ENCODE peak calls at places on chromosomes 13 and 19, in nine cellular contexts. One of them, this sample, is unnamed. For H3K4me1, the result is how much of the 10 kb centered on the place peaks cover.

GRCh38 chr19:29421186-29421525 is 104.6 kb upstream of the VSTM2B start:
- DNase-seq in ovary: no peak
- DNase-seq in spleen: no peak
- DNase-seq in keratinocyte: no peak
- DNase-seq in BE2C: no peak
- DNase-seq in fibroblast of lung: no peak
- DNase-seq in psoas muscle: no peak
- DNase-seq in OCI-LY7: no peak
- DNase-seq in GM23338: no peak
- DNase-seq in this sample: no peak

GRCh38 chr13:40126301-40127085 is 471.0 kb downstream of the COG6 start:
- DNase-seq in ovary: no peak
- DNase-seq in spleen: no peak
- DNase-seq in keratinocyte: no peak
- DNase-seq in BE2C: no peak
- DNase-seq in fibroblast of lung: no peak
- DNase-seq in psoas muscle: no peak
- DNase-seq in OCI-LY7: peak
- DNase-seq in GM23338: no peak
- DNase-seq in this sample: no peak

GRCh38 chr13:37136633-37137032 is 31.2 kb upstream of the CSNK1A1L start:
- DNase-seq in ovary: no peak
- DNase-seq in spleen: no peak
- DNase-seq in keratinocyte: no peak
- DNase-seq in BE2C: no peak
- DNase-seq in fibroblast of lung: no peak
- DNase-seq in psoas muscle: no peak
- DNase-seq in OCI-LY7: no peak
- DNase-seq in GM23338: no peak
- DNase-seq in this sample: no peak

GRCh38 chr19:629961-630714 is 3.2 kb downstream of the POLRMT start:
- DNase-seq in ovary: peak
- DNase-seq in spleen: no peak
- DNase-seq in keratinocyte: no peak
- DNase-seq in BE2C: no peak
- DNase-seq in fibroblast of lung: no peak
- DNase-seq in psoas muscle: no peak
- DNase-seq in OCI-LY7: no peak
- DNase-seq in GM23338: no peak
- DNase-seq in this sample: no peak

GRCh38 chr19:19944583-19944880 is 43.8 kb downstream of the ZNF93 start:
- DNase-seq in ovary: no peak
- DNase-seq in spleen: no peak
- DNase-seq in keratinocyte: no peak
- DNase-seq in BE2C: no peak
- DNase-seq in fibroblast of lung: no peak
- DNase-seq in psoas muscle: no peak
- DNase-seq in OCI-LY7: no peak
- DNase-seq in GM23338: no peak
- DNase-seq in this sample: no peak

GRCh38 chr19:56660381-56661105 is 11.0 kb downstream of the ZNF835 start:
- DNase-seq in ovary: no peak
- DNase-seq in spleen: no peak
- DNase-seq in keratinocyte: no peak
- DNase-seq in BE2C: no peak
- DNase-seq in fibroblast of lung: no peak
- DNase-seq in psoas muscle: no peak
- DNase-seq in OCI-LY7: no peak
- DNase-seq in GM23338: no peak
- DNase-seq in this sample: no peak

GRCh38 chr13:72960541-72960940 is 98.3 kb upstream of the KLF5 start:
- DNase-seq in ovary: no peak
- DNase-seq in spleen: no peak
- DNase-seq in keratinocyte: no peak
- DNase-seq in BE2C: no peak
- DNase-seq in fibroblast of lung: no peak
- DNase-seq in psoas muscle: no peak
- DNase-seq in OCI-LY7: no peak
- DNase-seq in GM23338: peak
- DNase-seq in this sample: no peak

GRCh38 chr13:97275265-97275664 is 53.1 kb downstream of the MBNL2 start:
- DNase-seq in ovary: no peak
- DNase-seq in spleen: no peak
- DNase-seq in keratinocyte: no peak
- DNase-seq in BE2C: no peak
- DNase-seq in fibroblast of lung: peak
- DNase-seq in psoas muscle: no peak
- DNase-seq in OCI-LY7: no peak
- DNase-seq in GM23338: no peak
- DNase-seq in this sample: no peak

GRCh38 chr13:111177081-111177711 is 62.1 kb downstream of the ARHGEF7 start:
- DNase-seq in ovary: no peak
- DNase-seq in spleen: peak
- DNase-seq in keratinocyte: no peak
- DNase-seq in BE2C: no peak
- DNase-seq in fibroblast of lung: peak
- DNase-seq in psoas muscle: peak
- DNase-seq in OCI-LY7: no peak
- DNase-seq in GM23338: no peak
- DNase-seq in this sample: no peak

GRCh38 chr19:10836478-10837325 is 690 bp upstream of the TMED1 start:
- DNase-seq in ovary: peak
- DNase-seq in spleen: peak
- DNase-seq in keratinocyte: peak
- DNase-seq in BE2C: peak
- DNase-seq in fibroblast of lung: peak
- DNase-seq in psoas muscle: peak
- DNase-seq in OCI-LY7: peak
- DNase-seq in GM23338: peak
- DNase-seq in this sample: peak

GRCh38 chr19:43555185-43555770 is 20.0 kb downstream of the XRCC1 start:
- DNase-seq in ovary: peak
- DNase-seq in spleen: peak
- DNase-seq in keratinocyte: no peak
- DNase-seq in BE2C: peak
- DNase-seq in fibroblast of lung: peak
- DNase-seq in psoas muscle: peak
- DNase-seq in OCI-LY7: peak
- DNase-seq in GM23338: peak
- DNase-seq in this sample: no peak

GRCh38 chr19:42079886-42080763 is 4.2 kb downstream of the ZNF574 start:
- DNase-seq in ovary: no peak
- DNase-seq in spleen: no peak
- DNase-seq in keratinocyte: no peak
- DNase-seq in BE2C: no peak
- DNase-seq in fibroblast of lung: no peak
- DNase-seq in psoas muscle: peak
- DNase-seq in OCI-LY7: no peak
- DNase-seq in GM23338: no peak
- DNase-seq in this sample: no peak

GRCh38 chr19:42083537-42083936 is 7.6 kb downstream of the ZNF574 start:
- DNase-seq in ovary: no peak
- DNase-seq in spleen: no peak
- DNase-seq in keratinocyte: no peak
- DNase-seq in BE2C: no peak
- DNase-seq in fibroblast of lung: no peak
- DNase-seq in psoas muscle: no peak
- DNase-seq in OCI-LY7: no peak
- DNase-seq in GM23338: no peak
- DNase-seq in this sample: no peak

GRCh38 chr19:42080764-42081375 is 4.9 kb downstream of the ZNF574 start:
- DNase-seq in ovary: no peak
- DNase-seq in spleen: no peak
- DNase-seq in keratinocyte: no peak
- DNase-seq in BE2C: no peak
- DNase-seq in fibroblast of lung: no peak
- DNase-seq in psoas muscle: no peak
- DNase-seq in OCI-LY7: no peak
- DNase-seq in GM23338: no peak
- DNase-seq in this sample: no peak

GRCh38 chr19:42079276-42079669 is 3.3 kb downstream of the ZNF574 start:
- DNase-seq in ovary: no peak
- DNase-seq in spleen: no peak
- DNase-seq in keratinocyte: no peak
- DNase-seq in BE2C: no peak
- DNase-seq in fibroblast of lung: no peak
- DNase-seq in psoas muscle: peak
- DNase-seq in OCI-LY7: no peak
- DNase-seq in GM23338: no peak
- DNase-seq in this sample: no peak

DNA sequence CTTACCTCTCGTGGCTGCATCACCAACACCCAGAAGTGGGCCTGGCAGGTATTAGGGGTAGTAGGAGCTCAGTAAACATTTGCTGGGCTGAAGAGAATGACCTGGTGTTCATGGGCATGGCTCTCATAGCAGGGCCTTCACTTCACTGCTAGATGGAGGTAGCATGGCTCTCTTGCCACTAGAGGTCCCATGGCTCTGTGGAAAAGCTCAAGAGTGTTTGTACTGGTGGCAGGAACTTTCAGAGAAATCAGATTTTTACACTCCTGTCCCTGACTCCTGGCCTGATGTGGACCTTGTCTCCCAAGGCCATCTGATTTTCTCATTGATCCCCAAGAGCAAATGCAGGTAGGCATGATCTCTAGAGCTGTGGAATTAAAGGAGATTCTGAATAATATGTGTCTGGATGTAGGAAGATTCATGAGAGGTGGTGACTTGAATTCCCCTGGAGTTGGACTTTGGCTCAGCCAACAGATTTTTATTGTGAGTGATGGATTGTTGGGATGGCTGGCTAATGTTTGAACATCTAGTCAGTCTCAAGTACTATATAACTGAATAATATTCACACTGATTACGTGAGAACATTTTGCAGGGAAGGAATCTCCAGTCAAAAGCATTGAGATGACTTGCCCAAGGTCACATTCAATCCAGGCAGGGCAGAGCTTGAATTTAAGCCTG is 5.8 kb downstream of the ZNF574 start:
- DNase-seq in ovary: no peak
- DNase-seq in spleen: no peak
- DNase-seq in keratinocyte: no peak
- DNase-seq in BE2C: peak
- DNase-seq in fibroblast of lung: peak
- DNase-seq in psoas muscle: no peak
- DNase-seq in OCI-LY7: peak
- DNase-seq in GM23338: peak
- DNase-seq in this sample: no peak
- TF ChIP-seq CTCF in ovary: no peak
- TF ChIP-seq CTCF in spleen: peak
- TF ChIP-seq CTCF in keratinocyte: peak
- TF ChIP-seq CTCF in BE2C: peak
- TF ChIP-seq CTCF in fibroblast of lung: peak
- TF ChIP-seq CTCF in psoas muscle: peak
- TF ChIP-seq CTCF in OCI-LY7: peak
- TF ChIP-seq CTCF in GM23338: peak
- TF ChIP-seq CTCF in this sample: no peak

GRCh38 chr19:44747739-44748425 is 626 bp upstream of the BCL3 start:
- DNase-seq in ovary: peak
- DNase-seq in spleen: peak
- DNase-seq in keratinocyte: no peak
- DNase-seq in BE2C: peak
- DNase-seq in fibroblast of lung: peak
- DNase-seq in psoas muscle: peak
- DNase-seq in OCI-LY7: no peak
- DNase-seq in GM23338: peak
- DNase-seq in this sample: no peak
- H3K4me1 ChIP-seq in ovary: under half
- H3K4me1 ChIP-seq in spleen: half or more
- H3K4me1 ChIP-seq in keratinocyte: under half
- H3K4me1 ChIP-seq in BE2C: under half
- H3K4me1 ChIP-seq in fibroblast of lung: under half
- H3K4me1 ChIP-seq in psoas muscle: under half
- H3K4me1 ChIP-seq in OCI-LY7: half or more
- H3K4me1 ChIP-seq in GM23338: under half
- H3K4me1 ChIP-seq in this sample: half or more

GRCh38 chr19:1843646-1844394 is 4.5 kb downstream of the REXO1 start:
- DNase-seq in ovary: no peak
- DNase-seq in spleen: no peak
- DNase-seq in keratinocyte: no peak
- DNase-seq in BE2C: no peak
- DNase-seq in fibroblast of lung: no peak
- DNase-seq in psoas muscle: no peak
- DNase-seq in OCI-LY7: no peak
- DNase-seq in GM23338: peak
- DNase-seq in this sample: no peak
- TF ChIP-seq CTCF in ovary: no peak
- TF ChIP-seq CTCF in spleen: no peak
- TF ChIP-seq CTCF in keratinocyte: peak
- TF ChIP-seq CTCF in BE2C: peak
- TF ChIP-seq CTCF in fibroblast of lung: no peak
- TF ChIP-seq CTCF in psoas muscle: no peak
- TF ChIP-seq CTCF in OCI-LY7: peak
- TF ChIP-seq CTCF in GM23338: peak
- TF ChIP-seq CTCF in this sample: no peak

GRCh38 chr19:51695702-51696315 is 2.7 kb downstream of the SPACA6 start:
- DNase-seq in ovary: no peak
- DNase-seq in spleen: no peak
- DNase-seq in keratinocyte: no peak
- DNase-seq in BE2C: no peak
- DNase-seq in fibroblast of lung: no peak
- DNase-seq in psoas muscle: no peak
- DNase-seq in OCI-LY7: no peak
- DNase-seq in GM23338: no peak
- DNase-seq in this sample: no peak

GRCh38 chr19:51695088-51695487 is 2.0 kb downstream of the SPACA6 start:
- DNase-seq in ovary: no peak
- DNase-seq in spleen: no peak
- DNase-seq in keratinocyte: no peak
- DNase-seq in BE2C: no peak
- DNase-seq in fibroblast of lung: no peak
- DNase-seq in psoas muscle: no peak
- DNase-seq in OCI-LY7: no peak
- DNase-seq in GM23338: no peak
- DNase-seq in this sample: no peak

GRCh38 chr19:51693819-51694218 is 689 bp downstream of the SPACA6 start:
- DNase-seq in ovary: no peak
- DNase-seq in spleen: no peak
- DNase-seq in keratinocyte: no peak
- DNase-seq in BE2C: no peak
- DNase-seq in fibroblast of lung: no peak
- DNase-seq in psoas muscle: no peak
- DNase-seq in OCI-LY7: no peak
- DNase-seq in GM23338: no peak
- DNase-seq in this sample: no peak

GRCh38 chr19:51693246-51693645 is at the start of gene SPACA6:
- DNase-seq in ovary: no peak
- DNase-seq in spleen: no peak
- DNase-seq in keratinocyte: no peak
- DNase-seq in BE2C: no peak
- DNase-seq in fibroblast of lung: no peak
- DNase-seq in psoas muscle: no peak
- DNase-seq in OCI-LY7: no peak
- DNase-seq in GM23338: no peak
- DNase-seq in this sample: no peak

GRCh38 chr19:51694318-51695085 is 1.4 kb downstream of the SPACA6 start:
- DNase-seq in ovary: no peak
- DNase-seq in spleen: no peak
- DNase-seq in keratinocyte: no peak
- DNase-seq in BE2C: no peak
- DNase-seq in fibroblast of lung: no peak
- DNase-seq in psoas muscle: no peak
- DNase-seq in OCI-LY7: no peak
- DNase-seq in GM23338: no peak
- DNase-seq in this sample: no peak
- H3K4me1 ChIP-seq in ovary: under half
- H3K4me1 ChIP-seq in spleen: under half
- H3K4me1 ChIP-seq in keratinocyte: under half
- H3K4me1 ChIP-seq in BE2C: under half
- H3K4me1 ChIP-seq in fibroblast of lung: under half
- H3K4me1 ChIP-seq in psoas muscle: under half
- H3K4me1 ChIP-seq in OCI-LY7: under half
- H3K4me1 ChIP-seq in GM23338: under half
- H3K4me1 ChIP-seq in this sample: under half

GRCh38 chr13:65966991-65967451 is 1263.1 kb downstream of the PCDH9 start:
- DNase-seq in ovary: no peak
- DNase-seq in spleen: no peak
- DNase-seq in keratinocyte: no peak
- DNase-seq in BE2C: peak
- DNase-seq in fibroblast of lung: peak
- DNase-seq in psoas muscle: no peak
- DNase-seq in OCI-LY7: peak
- DNase-seq in GM23338: peak
- DNase-seq in this sample: no peak
- TF ChIP-seq CTCF in ovary: no peak
- TF ChIP-seq CTCF in spleen: no peak
- TF ChIP-seq CTCF in keratinocyte: no peak
- TF ChIP-seq CTCF in BE2C: peak
- TF ChIP-seq CTCF in fibroblast of lung: peak
- TF ChIP-seq CTCF in psoas muscle: no peak
- TF ChIP-seq CTCF in OCI-LY7: peak
- TF ChIP-seq CTCF in GM23338: peak
- TF ChIP-seq CTCF in this sample: no peak

This sample was measured in thoracic aorta.